ENCODE peak calls at places on chromosomes 16 and 17, in four cellular contexts. O is NCI-H748 treated with DMSO at 0.1 percent for 48 hours; P is stimulated activated naive CD8-positive, alpha-beta T cell treated with anti-CD3 and anti-CD28 coated beads, Interleukin-15, amount 100 ng/mL, for 72 hours; E is activated CD4-positive, CD25-positive, alpha-beta regulatory T cell. H is an unnamed sample.
A peak's percentile ranks its signal among the peaks of the same experiment; 100 is the strongest.

GRCh38 chr17:32869345-32870026 is 7.4 kb downstream of the MYO1D start:
- DNase-seq in O (no peak), P (no peak), E (no peak), H (no peak)

GRCh38 chr17:2398655-2399571 is 1.9 kb downstream of the MNT start:
- DNase-seq in O (peak; percentile 71), P (peak; percentile 53), E (peak; percentile 27), H (no peak)

GRCh38 chr16:59591480-59591879 is 857.4 kb upstream of the GOT2 start:
- DNase-seq in O (no peak), P (no peak), E (no peak), H (no peak)

GRCh38 chr16:64440005-64440404 is 681.9 kb downstream of the CDH11 start:
- DNase-seq in O (no peak), P (no peak), E (no peak), H (no peak)

GRCh38 chr17:18963126-18964017 is 11.4 kb downstream of the SLC5A10 start:
- DNase-seq in O (no peak), P (no peak), E (no peak), H (no peak)

GRCh38 chr16:56279132-56279531 is 87.8 kb downstream of the GNAO1 start:
- DNase-seq in O (no peak), P (peak; percentile 75), E (no peak), H (no peak)

GRCh38 chr17:61694095-61694494 is 103.1 kb upstream of the NACA2 start:
- DNase-seq in O (no peak), P (no peak), E (no peak), H (no peak)

GRCh38 chr16:5736209-5736608 is 638.6 kb upstream of the EEF2KMT start:
- DNase-seq in O (no peak), P (no peak), E (no peak), H (no peak)

GRCh38 chr17:82863941-82864720 is 24.3 kb upstream of the ZNF750 start:
- DNase-seq in O (no peak), P (peak; percentile 92), E (peak; percentile 66), H (no peak)

GRCh38 chr17:59219992-59220327 is 351 bp upstream of the GDPD1 start:
- DNase-seq in O (no peak), P (no peak), E (no peak), H (no peak)

GRCh38 chr17:35898283-35899070 is 18.3 kb upstream of the CCL5 start:
- DNase-seq in O (no peak), P (peak; percentile 72), E (no peak), H (no peak)

GRCh38 chr16:89015271-89015859 is 38.4 kb upstream of the CBFA2T3 start:
- DNase-seq in O (no peak), P (no peak), E (no peak), H (no peak)

GRCh38 chr17:64004218-64004770 is 6.1 kb downstream of the PRR29 start:
- DNase-seq in O (no peak), P (no peak), E (no peak), H (no peak)

GRCh38 chr17:79808763-79809529 is 12.1 kb upstream of the CBX8 start:
- DNase-seq in O (peak; percentile 59), P (no peak), E (no peak), H (no peak)

GRCh38 chr17:43094129-43094834 is 30.9 kb downstream of the BRCA1 start:
- DNase-seq in O (no peak), P (no peak), E (no peak), H (no peak)

GRCh38 chr16:20884240-20884556 is 16.0 kb downstream of the DCUN1D3 start:
- DNase-seq in O (no peak), P (no peak), E (no peak), H (no peak)

H was measured in D721Med.